ENCODE peak calls at places on chromosomes 3 and 15, in seven cellular contexts. K is right cardiac atrium; J is pancreas; U is body of pancreas; M is CD8-positive, alpha-beta T cell; W is K562; R is left lung. X is an unnamed sample.

GRCh38 chr3:133915685-133916639 is 20.3 kb upstream of the RAB6B start:
- ATAC-seq in K (peak), J (peak), U (no peak), M (no peak), W (peak), R (no peak), X (no peak)

GRCh38 chr15:30065025-30065801 is 17.5 kb upstream of the GOLGA8J start:
- ATAC-seq in K (peak), J (peak), U (peak), M (no peak), W (no peak), R (peak), X (no peak)

GRCh38 chr3:169243122-169243521 is 420.4 kb downstream of the MECOM start:
- ATAC-seq in K (peak), J (peak), U (no peak), M (no peak), W (peak), R (peak), X (no peak)

GRCh38 chr3:13177641-13178040 is 104.4 kb upstream of the IQSEC1 start:
- ATAC-seq in K (no peak), J (no peak), U (no peak), M (no peak), W (no peak), R (no peak), X (no peak)

GRCh38 chr3:37501906-37502305 is 327.5 kb upstream of the LRRFIP2 start:
- ATAC-seq in K (no peak), J (no peak), U (no peak), M (no peak), W (no peak), R (no peak), X (no peak)

GRCh38 chr15:82532991-82533481 is 7.2 kb downstream of the RPS17 start:
- ATAC-seq in K (no peak), J (no peak), U (no peak), M (no peak), W (no peak), R (no peak), X (no peak)

GRCh38 chr3:119657887-119658702 is 2.3 kb downstream of the POPDC2 start:
- ATAC-seq in K (no peak), J (no peak), U (no peak), M (no peak), W (peak), R (peak), X (no peak)

GRCh38 chr3:100972867-100973266 is 20.4 kb downstream of the ABI3BP start:
- ATAC-seq in K (no peak), J (no peak), U (no peak), M (no peak), W (no peak), R (peak), X (no peak)

GRCh38 chr3:126132751-126133511 is 47.5 kb downstream of the ALDH1L1 start:
- ATAC-seq in K (no peak), J (no peak), U (no peak), M (no peak), W (no peak), R (no peak), X (no peak)

GRCh38 chr3:10173926-10174435 is 9.3 kb downstream of the IRAK2 start:
- ATAC-seq in K (peak), J (peak), U (peak), M (no peak), W (peak), R (peak), X (peak)

GRCh38 chr3:31218082-31218481 is 314.6 kb upstream of the STT3B start:
- ATAC-seq in K (no peak), J (no peak), U (no peak), M (no peak), W (no peak), R (no peak), X (no peak)

GRCh38 chr15:40991355-40991754 is 38.1 kb downstream of the CHAC1 start:
- ATAC-seq in K (no peak), J (no peak), U (no peak), M (no peak), W (no peak), R (no peak), X (no peak)

GRCh38 chr3:108602249-108602934 is 12.9 kb downstream of the DZIP3 start:
- ATAC-seq in K (no peak), J (peak), U (peak), M (peak), W (no peak), R (no peak), X (no peak)

GRCh38 chr3:4601926-4602325 is 108.8 kb downstream of the ITPR1 start:
- ATAC-seq in K (no peak), J (no peak), U (no peak), M (no peak), W (no peak), R (no peak), X (no peak)

GRCh38 chr3:107329088-107329487 is 48.2 kb upstream of the CCDC54 start:
- ATAC-seq in K (no peak), J (no peak), U (no peak), M (no peak), W (no peak), R (no peak), X (no peak)

GRCh38 chr3:40181182-40181581 is 128.3 kb upstream of the EIF1B start:
- ATAC-seq in K (no peak), J (no peak), U (no peak), M (no peak), W (no peak), R (no peak), X (no peak)

GRCh38 chr15:41870689-41871081 is 23.2 kb downstream of the SPTBN5 start:
- ATAC-seq in K (no peak), J (no peak), U (no peak), M (peak), W (no peak), R (no peak), X (no peak)

GRCh38 chr15:65762914-65763787 is 28.9 kb downstream of the DENND4A start:
- ATAC-seq in K (no peak), J (no peak), U (no peak), M (no peak), W (peak), R (no peak), X (no peak)

GRCh38 chr3:37668431-37668830 is 193.2 kb upstream of the CTDSPL start:
- ATAC-seq in K (peak), J (peak), U (no peak), M (no peak), W (no peak), R (peak), X (peak)

GRCh38 chr15:80614711-80615360 is 80.3 kb upstream of the ABHD17C start:
- ATAC-seq in K (no peak), J (no peak), U (no peak), M (no peak), W (no peak), R (no peak), X (no peak)

GRCh38 chr3:4821331-4821730 is 157.9 kb upstream of the BHLHE40 start:
- ATAC-seq in K (no peak), J (no peak), U (no peak), M (peak), W (no peak), R (no peak), X (no peak)

GRCh38 chr3:13745636-13746035 is 134.2 kb downstream of the WNT7A start:
- ATAC-seq in K (no peak), J (no peak), U (no peak), M (no peak), W (no peak), R (no peak), X (no peak)

GRCh38 chr3:112128843-112129727 is 4.0 kb downstream of the GCSAM start:
- ATAC-seq in K (no peak), J (no peak), U (no peak), M (peak), W (no peak), R (no peak), X (no peak)

GRCh38 chr3:126201168-126201567 is 20.8 kb upstream of the ALDH1L1 start:
- ATAC-seq in K (no peak), J (no peak), U (no peak), M (no peak), W (no peak), R (no peak), X (no peak)

GRCh38 chr3:67808906-67809305 is 154.5 kb upstream of the SUCLG2 start:
- ATAC-seq in K (no peak), J (peak), U (peak), M (no peak), W (no peak), R (no peak), X (no peak)

GRCh38 chr3:58608648-58609047 is 31.5 kb upstream of the FAM107A start:
- ATAC-seq in K (peak), J (peak), U (peak), M (no peak), W (no peak), R (peak), X (no peak)

GRCh38 chr3:5576277-5577011 is 388.9 kb downstream of the EDEM1 start:
- ATAC-seq in K (peak), J (no peak), U (no peak), M (no peak), W (no peak), R (no peak), X (no peak)

GRCh38 chr3:70309591-70309990 is 2.8 kb downstream of the MDFIC2 start:
- ATAC-seq in K (no peak), J (no peak), U (no peak), M (no peak), W (no peak), R (no peak), X (no peak)

GRCh38 chr3:96347289-96347688 is 467.1 kb upstream of the EPHA6 start:
- ATAC-seq in K (no peak), J (no peak), U (no peak), M (no peak), W (no peak), R (no peak), X (no peak)

GRCh38 chr3:160665784-160666526 is 11.0 kb upstream of the ARL14 start:
- ATAC-seq in K (no peak), J (no peak), U (no peak), M (no peak), W (no peak), R (peak), X (no peak)
- H3K4me3 ChIP-seq in K (no peak), J (no peak), U (no peak), M (no peak), W (no peak), R (no peak), X (no peak)

DNA sequence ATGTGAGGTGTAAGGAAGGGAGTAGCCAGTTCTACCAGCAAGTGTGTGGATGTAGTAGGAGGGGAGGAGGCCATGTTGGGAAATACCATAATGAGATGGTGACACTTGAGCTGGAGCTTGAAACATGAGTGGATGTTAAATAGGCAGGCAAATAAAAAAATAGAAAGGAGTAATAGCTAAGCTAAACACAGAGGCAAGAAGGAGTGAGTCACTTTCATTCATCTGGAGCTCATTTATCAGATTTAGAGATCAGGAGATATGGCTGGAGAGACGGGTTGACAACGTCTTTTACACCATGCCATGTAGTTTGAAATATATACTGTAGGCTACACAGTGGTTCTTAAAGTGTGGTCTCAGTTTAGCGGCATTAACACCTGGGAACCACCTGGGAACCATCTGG is 390.5 kb downstream of the DIPK2A start:
- ATAC-seq in K (no peak), J (no peak), U (no peak), M (no peak), W (no peak), R (peak), X (no peak)
- H3K4me3 ChIP-seq in K (no peak), J (no peak), U (no peak), M (no peak), W (no peak), R (no peak), X (no peak)

GRCh38 chr15:90618330-90619136 is 88.8 kb downstream of the CRTC3 start:
- ATAC-seq in K (no peak), J (peak), U (no peak), M (no peak), W (peak), R (no peak), X (no peak)
- H3K4me3 ChIP-seq in K (no peak), J (no peak), U (no peak), M (no peak), W (no peak), R (no peak), X (no peak)

DNA sequence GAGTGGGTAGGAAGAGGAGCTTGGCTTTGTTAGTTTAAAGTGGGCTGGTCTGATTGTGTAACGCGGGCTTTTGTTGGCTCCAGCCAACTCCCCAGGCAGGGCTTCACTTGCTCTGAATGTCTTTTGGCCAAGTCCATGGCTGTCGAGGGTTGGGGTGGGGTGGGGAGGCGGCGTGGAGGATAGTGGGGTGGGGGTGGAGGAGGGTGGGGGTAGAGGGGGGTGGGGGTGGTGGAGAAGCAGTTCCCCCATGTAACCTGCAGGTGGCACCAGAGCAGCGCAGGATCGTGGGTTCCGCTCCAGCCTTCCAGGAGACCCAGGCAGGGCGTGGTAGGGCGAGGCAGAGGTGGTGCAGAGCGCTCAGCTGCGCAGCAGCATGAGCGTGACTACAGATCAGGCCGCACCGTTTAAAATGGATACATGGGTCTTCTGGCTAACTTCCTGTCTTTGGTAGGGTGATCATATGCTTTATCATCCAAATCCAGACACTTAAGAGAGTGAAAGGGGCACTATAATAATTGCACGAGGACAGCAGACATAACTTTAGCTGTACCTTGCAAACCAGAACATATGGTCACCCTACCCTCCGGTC is 28.3 kb downstream of the GOLGA6A start:
- ATAC-seq in K (peak), J (peak), U (peak), M (peak), W (peak), R (peak), X (peak)
- H3K4me3 ChIP-seq in K (no peak), J (no peak), U (no peak), M (no peak), W (no peak), R (no peak), X (no peak)

GRCh38 chr15:101167791-101168462 is 83.9 kb downstream of the CHSY1 start:
- ATAC-seq in K (peak), J (peak), U (peak), M (peak), W (peak), R (peak), X (peak)
- H3K4me3 ChIP-seq in K (no peak), J (no peak), U (no peak), M (no peak), W (peak), R (no peak), X (peak)

DNA sequence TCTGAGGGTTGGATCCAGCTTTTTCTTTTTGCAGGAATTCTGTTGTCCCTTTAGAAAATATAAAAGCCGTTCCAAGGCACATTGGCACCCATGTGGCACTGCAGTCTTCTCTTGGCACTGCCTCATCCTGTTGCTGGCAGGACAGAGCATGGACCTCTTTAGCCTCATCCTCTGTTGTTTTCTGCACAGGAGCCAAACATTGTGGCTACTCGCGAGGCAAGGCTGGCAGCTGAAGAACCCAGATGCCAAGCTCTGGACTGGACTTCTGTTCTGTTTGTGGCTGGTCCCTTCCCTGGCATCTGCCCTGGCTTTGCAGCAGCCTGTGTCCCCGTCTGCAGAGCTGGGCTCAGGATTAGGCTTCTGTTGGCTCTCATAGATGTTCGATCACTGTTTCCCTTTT is 224.7 kb upstream of the TBC1D5 start:
- ATAC-seq in K (no peak), J (no peak), U (no peak), M (no peak), W (no peak), R (no peak), X (no peak)
- H3K4me3 ChIP-seq in K (no peak), J (no peak), U (no peak), M (no peak), W (no peak), R (no peak), X (no peak)

GRCh38 chr15:86515625-86516024 is 436.0 kb downstream of the AGBL1 start:
- ATAC-seq in K (no peak), J (no peak), U (no peak), M (no peak), W (no peak), R (no peak), X (no peak)
- H3K4me3 ChIP-seq in K (no peak), J (no peak), U (no peak), M (no peak), W (no peak), R (no peak), X (no peak)

DNA sequence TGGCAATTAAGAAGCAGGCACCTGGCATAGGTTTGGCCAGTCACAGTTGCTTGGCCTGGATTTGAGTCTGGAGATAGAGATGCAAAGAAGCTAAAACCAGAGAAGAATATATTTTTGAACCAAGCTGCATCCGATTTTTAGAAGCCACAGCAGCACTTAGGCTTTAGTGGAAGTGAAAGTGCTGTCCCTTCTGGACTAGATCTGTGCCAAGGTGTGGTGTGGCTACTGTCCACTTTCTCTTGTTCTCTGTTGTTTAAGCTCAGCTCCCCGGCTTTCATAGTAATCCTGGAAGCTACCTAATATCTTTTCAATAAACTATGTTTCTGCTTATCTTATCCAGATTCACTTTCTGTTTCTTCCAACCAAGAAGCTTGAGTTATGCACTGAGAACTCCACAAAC is 183.4 kb upstream of the THRB start:
- ATAC-seq in K (no peak), J (no peak), U (no peak), M (no peak), W (no peak), R (no peak), X (no peak)
- H3K4me3 ChIP-seq in K (no peak), J (no peak), U (no peak), M (no peak), W (no peak), R (no peak), X (no peak)